ENCODE peak calls at places on chromosomes 7 and 10, in seven cellular contexts. J is HFFc6; C is stimulated activated CD4-positive, alpha-beta T cell treated with anti-CD3 and anti-CD28 coated beads, Interleukin-15, amount 100 ng/mL, for 1 hour; E is HS-5; T is kidney tubule cell; D is amniotic stem cell; A is activated T-cell treated with anti-CD3 and anti-CD28 coated beads, Interleukin-2, amount 50 U/mL, for 4 hours. Q is an unnamed sample.

GRCh38 chr10:22316286-22317120 is at the start of gene COMMD3:
- DNase-seq in J (peak), C (peak), E (no peak), T (peak), D (peak), A (peak), Q (no peak)

GRCh38 chr7:45712057-45712689 is 138.0 kb downstream of the ADCY1 start:
- DNase-seq in J (no peak), C (no peak), E (no peak), T (no peak), D (no peak), A (no peak), Q (no peak)

GRCh38 chr7:1533569-1534329 is 3.2 kb downstream of the MAFK start:
- DNase-seq in J (peak), C (no peak), E (peak), T (peak), D (peak), A (no peak), Q (peak)

GRCh38 chr10:123930340-123931001 is 38.9 kb upstream of the CPXM2 start:
- DNase-seq in J (peak), C (no peak), E (peak), T (peak), D (peak), A (no peak), Q (no peak)

GRCh38 chr7:8714791-8715190 is 281.4 kb downstream of the NXPH1 start:
- DNase-seq in J (no peak), C (no peak), E (no peak), T (no peak), D (no peak), A (no peak), Q (no peak)

GRCh38 chr7:88354999-88355398 is 48.3 kb upstream of the STEAP4 start:
- DNase-seq in J (no peak), C (no peak), E (no peak), T (no peak), D (no peak), A (no peak), Q (no peak)

GRCh38 chr10:132434405-132435005 is 37.5 kb downstream of the PWWP2B start:
- DNase-seq in J (no peak), C (peak), E (no peak), T (no peak), D (no peak), A (peak), Q (no peak)

GRCh38 chr7:104065491-104065890 is 76.0 kb upstream of the RELN start:
- DNase-seq in J (no peak), C (no peak), E (no peak), T (no peak), D (no peak), A (no peak), Q (no peak)

GRCh38 chr10:49738616-49739360 is 23.3 kb downstream of the OGDHL start:
- DNase-seq in J (no peak), C (no peak), E (no peak), T (no peak), D (no peak), A (no peak), Q (no peak)

GRCh38 chr7:43725251-43725650 is 4.1 kb downstream of the COA1 start:
- DNase-seq in J (no peak), C (no peak), E (no peak), T (no peak), D (no peak), A (no peak), Q (no peak)

GRCh38 chr10:21364196-21365114 is 161.0 kb downstream of the SKIDA1 start:
- DNase-seq in J (peak), C (no peak), E (peak), T (peak), D (peak), A (no peak), Q (no peak)

GRCh38 chr10:23351914-23352313 is 7.3 kb upstream of the C10orf67 start:
- DNase-seq in J (peak), C (no peak), E (no peak), T (peak), D (no peak), A (no peak), Q (no peak)

GRCh38 chr10:123622381-123622780 is 43.8 kb upstream of the GPR26 start:
- DNase-seq in J (peak), C (no peak), E (peak), T (no peak), D (peak), A (no peak), Q (no peak)

GRCh38 chr7:29457565-29457971 is 106.1 kb upstream of the PRR15 start:
- DNase-seq in J (peak), C (no peak), E (peak), T (no peak), D (no peak), A (no peak), Q (no peak)

GRCh38 chr7:76338298-76339084 is 20.3 kb downstream of the YWHAG start:
- DNase-seq in J (no peak), C (no peak), E (no peak), T (peak), D (no peak), A (no peak), Q (no peak)

GRCh38 chr10:94042001-94042813 is 48.5 kb downstream of the PLCE1 start:
- DNase-seq in J (peak), C (no peak), E (peak), T (peak), D (peak), A (no peak), Q (no peak)

Q was measured in non-pigmented ciliary epithelial cell.